ENCODE peak calls at places on chromosomes 13 and 19, in six cellular contexts. W, H, X, N, Z and L are unnamed samples.
A peak's percentile ranks its signal among the peaks of the same experiment; 100 is the strongest.

GRCh38 chr19:39411006-39411831 is 1.2 kb upstream of the PLEKHG2 start:
- DNase-seq in W (peak; percentile 65), N (peak; percentile 60), X (peak; percentile 73), H (peak; percentile 69), Z (peak; percentile 89), L (peak; percentile 67)

GRCh38 chr13:110984392-110984791 is 69.5 kb upstream of the ANKRD10 start:
- DNase-seq in H (no peak), N (no peak), X (no peak), Z (no peak), W (no peak), L (no peak)

GRCh38 chr13:38463047-38463446 is 113.4 kb downstream of the UFM1 start:
- DNase-seq in W (no peak), H (no peak), N (no peak), X (no peak), Z (no peak), L (no peak)

GRCh38 chr19:8392017-8392591 is 1.9 kb downstream of the RAB11B start:
- DNase-seq in H (no peak), Z (peak; percentile 83), X (no peak), N (peak; percentile 58), W (no peak), L (no peak)

GRCh38 chr19:16660763-16661479 is at the start of gene TMEM38A:
- DNase-seq in W (peak; percentile 67), H (peak; percentile 27), N (no peak), Z (peak; percentile 71), X (peak; percentile 51), L (no peak)

GRCh38 chr13:99522288-99522687 is 21.0 kb downstream of the TM9SF2 start:
- DNase-seq in H (no peak), W (no peak), N (peak; percentile 81), Z (no peak), X (no peak), L (no peak)

GRCh38 chr13:78401833-78402232 is 201.5 kb downstream of the POU4F1 start:
- DNase-seq in N (no peak), H (no peak), Z (no peak), W (no peak), X (no peak), L (no peak)

GRCh38 chr19:51501594-51502263 is at the start of gene SIGLEC12:
- DNase-seq in W (no peak), N (no peak), X (no peak), Z (peak; percentile 67), H (peak; percentile 39), L (no peak)

GRCh38 chr19:30161770-30162169 is 210.4 kb upstream of the ZNF536 start:
- DNase-seq in X (no peak), N (no peak), H (no peak), Z (no peak), W (no peak), L (no peak)

GRCh38 chr19:34961775-34962174 is 2.3 kb downstream of the ZNF792 start:
- DNase-seq in H (no peak), Z (no peak), W (no peak), X (no peak), N (no peak), L (no peak)

GRCh38 chr19:47377208-47377701 is 28.1 kb downstream of the DHX34 start:
- DNase-seq in W (no peak), H (no peak), N (no peak), Z (peak; percentile 80), X (no peak), L (no peak)

GRCh38 chr19:35911790-35912189 is 3.7 kb upstream of the TYROBP start:
- DNase-seq in W (no peak), X (no peak), N (no peak), Z (no peak), H (no peak), L (no peak)

GRCh38 chr13:80399340-80400163 is 58.6 kb upstream of the SPRY2 start:
- DNase-seq in H (no peak), Z (no peak), W (no peak), N (peak; percentile 5), X (no peak), L (no peak)

GRCh38 chr13:40652588-40652940 is 13.9 kb downstream of the FOXO1 start:
- DNase-seq in W (no peak), Z (no peak), X (no peak), N (peak; percentile 60), H (no peak), L (no peak)

GRCh38 chr13:20426766-20427448 is 98.8 kb downstream of the CRYL1 start:
- DNase-seq in W (no peak), X (no peak), N (peak; percentile 80), H (no peak), Z (no peak), L (no peak)

GRCh38 chr13:71864094-71864980 is 2.7 kb downstream of the DACH1 start:
- DNase-seq in W (no peak), N (no peak), X (peak; percentile 54), Z (peak; percentile 57), H (peak; percentile 24), L (no peak)

GRCh38 chr19:41408256-41408655 is 10.6 kb downstream of the BCKDHA start:
- DNase-seq in N (no peak), Z (no peak), W (no peak), H (no peak), X (no peak), L (no peak)
- TF ChIP-seq CTCF in N (no peak), Z (no peak), W (no peak), H (no peak), X (no peak), L (no peak)

DNA sequence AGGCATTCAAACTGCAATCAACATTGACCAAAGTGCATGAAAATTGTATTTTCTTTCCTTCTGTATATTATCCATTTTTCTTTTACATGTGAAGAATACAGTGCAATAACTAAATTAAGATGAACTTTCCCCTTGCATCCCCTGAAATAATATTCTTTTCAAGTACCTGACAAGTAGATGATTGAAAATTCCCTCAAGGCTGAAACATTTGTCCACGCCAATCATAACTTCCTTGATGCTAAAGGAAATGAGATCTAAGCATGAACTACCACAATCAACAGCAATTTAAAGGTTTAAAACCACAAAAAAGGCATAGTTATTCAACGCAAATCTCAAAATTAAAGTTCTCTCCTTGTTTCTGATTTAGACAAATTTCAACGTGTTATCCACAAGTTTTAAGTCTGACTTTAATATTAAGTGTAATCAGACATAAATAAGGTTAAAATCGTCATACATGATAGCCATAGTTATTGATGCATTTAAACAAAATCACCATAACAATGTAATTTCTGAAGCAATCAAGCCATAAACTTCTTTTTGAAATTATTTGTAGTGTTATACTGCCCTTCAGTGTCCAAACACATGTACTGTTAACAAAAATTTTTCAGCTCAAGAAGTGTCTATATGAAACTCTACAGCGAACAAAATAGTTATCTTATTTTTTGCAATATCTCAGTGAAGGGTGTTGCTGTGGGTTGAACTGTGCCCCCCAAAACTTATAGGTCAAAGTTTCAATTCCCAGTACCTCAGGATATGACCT is 169.5 kb downstream of the DCLK1 start:
- DNase-seq in Z (no peak), W (no peak), X (no peak), H (no peak), N (peak; percentile 21), L (no peak)
- TF ChIP-seq CTCF in Z (peak; percentile 36), W (no peak), X (peak; percentile 34), H (peak; percentile 50), N (peak; percentile 55), L (peak; percentile 25)

DNA sequence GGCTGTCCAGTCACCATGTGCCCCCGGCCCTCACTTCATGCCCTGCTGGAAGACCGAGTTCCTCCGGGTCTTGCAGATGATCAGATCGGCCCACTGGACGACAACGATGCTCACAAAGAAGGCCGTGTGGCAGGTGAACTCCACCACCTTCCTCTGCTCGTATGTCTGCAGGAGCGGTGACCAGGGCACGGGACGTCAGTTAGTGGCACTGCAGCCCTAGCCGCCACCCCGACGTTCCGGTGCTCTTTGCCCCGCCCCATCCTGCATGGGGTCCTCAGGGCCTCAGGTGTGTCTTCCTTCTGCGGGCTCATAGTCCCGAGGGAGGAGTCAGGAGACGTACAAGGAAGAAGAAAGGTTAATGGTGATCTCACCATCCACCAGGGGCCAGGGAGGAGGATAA is 9.6 kb upstream of the RABAC1 start:
- DNase-seq in N (no peak), X (no peak), H (no peak), W (no peak), Z (no peak), L (no peak)
- TF ChIP-seq CTCF in N (no peak), X (no peak), H (no peak), W (no peak), Z (no peak), L (no peak)

GRCh38 chr19:18229915-18230314 is 3.7 kb upstream of the PDE4C start:
- DNase-seq in H (no peak), N (no peak), Z (no peak), X (no peak), W (no peak), L (no peak)

GRCh38 chr19:18230941-18231734 is 4.9 kb upstream of the PDE4C start:
- DNase-seq in Z (no peak), W (peak; percentile 51), H (no peak), N (no peak), X (no peak), L (no peak)

GRCh38 chr19:18231775-18232174 is 5.5 kb upstream of the PDE4C start:
- DNase-seq in N (no peak), H (no peak), X (no peak), W (no peak), Z (no peak), L (no peak)

GRCh38 chr19:18227781-18228271 is 1.6 kb upstream of the PDE4C start:
- DNase-seq in N (no peak), H (no peak), X (no peak), W (no peak), Z (no peak), L (no peak)

GRCh38 chr19:18229474-18229873 is 3.2 kb upstream of the PDE4C start:
- DNase-seq in W (no peak), N (no peak), X (no peak), Z (no peak), H (no peak), L (no peak)
- TF ChIP-seq CTCF in W (no peak), N (peak; percentile 29), X (no peak), Z (peak; percentile 14), H (peak; percentile 7), L (peak; percentile 42)

DNA sequence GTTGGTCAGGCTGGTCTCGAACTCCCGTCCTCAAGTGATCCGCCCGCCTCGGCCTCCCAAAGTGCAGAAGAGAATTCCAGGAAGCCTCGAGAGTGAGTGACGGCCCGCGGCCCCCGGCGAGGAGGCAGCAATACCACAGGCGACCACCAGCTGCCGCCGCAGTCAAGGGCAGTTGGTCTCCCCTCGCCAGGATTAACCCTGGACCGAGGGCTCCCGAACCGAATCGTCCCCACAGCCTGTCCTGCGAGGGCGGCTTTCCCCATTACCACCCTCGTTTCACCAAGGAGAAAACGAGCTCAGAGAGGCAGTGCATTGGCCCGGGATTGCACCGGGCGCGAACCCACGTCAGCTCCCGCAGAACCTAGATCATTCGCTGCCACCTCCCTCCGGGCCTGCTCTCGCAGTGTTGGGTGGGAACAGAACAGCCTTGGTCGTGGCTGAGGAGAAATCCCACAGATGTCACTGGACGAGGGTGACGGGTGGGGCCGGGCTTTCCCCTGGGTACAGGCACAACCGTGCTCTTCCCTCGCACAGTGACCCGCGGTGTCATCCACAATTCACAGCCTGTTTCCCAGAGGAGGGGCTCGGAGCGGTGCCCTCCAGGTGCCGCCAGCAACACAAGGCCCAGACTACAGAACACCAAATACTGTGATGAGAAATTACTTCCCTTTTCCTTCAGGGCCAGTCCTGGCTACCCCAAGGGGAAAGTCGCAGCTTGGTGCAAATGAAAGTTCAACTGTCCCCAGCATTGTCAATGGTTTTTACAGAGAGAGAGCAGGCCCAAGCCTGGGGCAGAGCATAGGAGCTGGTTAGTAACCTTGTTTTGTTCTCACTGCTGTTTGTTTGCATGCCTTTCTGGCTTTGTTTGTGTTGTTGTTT is 24.8 kb downstream of the C2CD4C start:
- DNase-seq in Z (peak; percentile 65), X (no peak), N (no peak), H (no peak), W (no peak), L (no peak)
- TF ChIP-seq CTCF in Z (peak; percentile 74), X (peak; percentile 46), N (peak; percentile 17), H (peak; percentile 21), W (no peak), L (no peak)